ENCODE peak calls at places on chromosomes 2 and 18, in seven cellular contexts. One of them, this sample, is unnamed.

GRCh38 chr2:128776461-128776971 is 457.8 kb upstream of the HS6ST1 start:
- DNase-seq in neural crest cell: no peak
- DNase-seq in lower lobe of right lung: no peak
- DNase-seq in kidney epithelial cell: no peak
- DNase-seq in A549: no peak
- DNase-seq in endodermal cell: no peak
- DNase-seq in GM12865: no peak
- DNase-seq in this sample: peak; percentile 54

GRCh38 chr2:195021704-195022513 is 635.1 kb upstream of the SLC39A10 start:
- DNase-seq in A549: no peak
- DNase-seq in GM12865: peak; percentile 36
- DNase-seq in lower lobe of right lung: no peak
- DNase-seq in endodermal cell: no peak
- DNase-seq in kidney epithelial cell: no peak
- DNase-seq in neural crest cell: no peak
- DNase-seq in this sample: no peak

GRCh38 chr2:101698419-101699190 is 1.1 kb downstream of the MAP4K4 start:
- DNase-seq in neural crest cell: no peak
- DNase-seq in lower lobe of right lung: no peak
- DNase-seq in GM12865: no peak
- DNase-seq in kidney epithelial cell: no peak
- DNase-seq in A549: peak; percentile 29
- DNase-seq in endodermal cell: no peak
- DNase-seq in this sample: no peak

GRCh38 chr2:130795431-130795830 is 40.1 kb downstream of the AMER3 start:
- DNase-seq in lower lobe of right lung: no peak
- DNase-seq in neural crest cell: no peak
- DNase-seq in A549: no peak
- DNase-seq in kidney epithelial cell: no peak
- DNase-seq in endodermal cell: no peak
- DNase-seq in GM12865: no peak
- DNase-seq in this sample: peak; percentile 42

GRCh38 chr18:49178736-49179135 is 228.0 kb upstream of the SMAD7 start:
- DNase-seq in GM12865: peak; percentile 25
- DNase-seq in lower lobe of right lung: no peak
- DNase-seq in neural crest cell: no peak
- DNase-seq in A549: peak; percentile 48
- DNase-seq in kidney epithelial cell: no peak
- DNase-seq in endodermal cell: peak; percentile 55
- DNase-seq in this sample: no peak

GRCh38 chr18:76494181-76494540 is 881 bp downstream of the ZNF516 start:
- DNase-seq in GM12865: peak; percentile 38
- DNase-seq in kidney epithelial cell: no peak
- DNase-seq in endodermal cell: peak; percentile 78
- DNase-seq in A549: no peak
- DNase-seq in neural crest cell: peak; percentile 43
- DNase-seq in lower lobe of right lung: no peak
- DNase-seq in this sample: no peak

GRCh38 chr2:1136071-1136470 is 185.4 kb downstream of the SNTG2 start:
- DNase-seq in lower lobe of right lung: no peak
- DNase-seq in GM12865: no peak
- DNase-seq in neural crest cell: no peak
- DNase-seq in A549: no peak
- DNase-seq in endodermal cell: peak; percentile 62
- DNase-seq in kidney epithelial cell: no peak
- DNase-seq in this sample: no peak

GRCh38 chr2:199602896-199603482 is 145.2 kb upstream of the SATB2 start:
- DNase-seq in neural crest cell: no peak
- DNase-seq in kidney epithelial cell: no peak
- DNase-seq in A549: no peak
- DNase-seq in GM12865: no peak
- DNase-seq in endodermal cell: no peak
- DNase-seq in lower lobe of right lung: no peak
- DNase-seq in this sample: no peak

GRCh38 chr18:44229693-44230108 is 451.0 kb upstream of the SETBP1 start:
- DNase-seq in kidney epithelial cell: no peak
- DNase-seq in neural crest cell: no peak
- DNase-seq in endodermal cell: no peak
- DNase-seq in lower lobe of right lung: peak; percentile 48
- DNase-seq in A549: no peak
- DNase-seq in GM12865: no peak
- DNase-seq in this sample: no peak

GRCh38 chr2:176845718-176846117 is 366.9 kb upstream of the HNRNPA3 start:
- DNase-seq in endodermal cell: no peak
- DNase-seq in A549: no peak
- DNase-seq in kidney epithelial cell: no peak
- DNase-seq in GM12865: peak; percentile 3
- DNase-seq in neural crest cell: no peak
- DNase-seq in lower lobe of right lung: no peak
- DNase-seq in this sample: no peak

GRCh38 chr18:1002653-1003178 is 98.0 kb downstream of the ADCYAP1 start:
- DNase-seq in endodermal cell: no peak
- DNase-seq in neural crest cell: no peak
- DNase-seq in GM12865: no peak
- DNase-seq in kidney epithelial cell: peak; percentile 38
- DNase-seq in A549: no peak
- DNase-seq in lower lobe of right lung: no peak
- DNase-seq in this sample: no peak

GRCh38 chr2:38700881-38701458 is 35.1 kb downstream of the GALM start:
- DNase-seq in GM12865: no peak
- DNase-seq in endodermal cell: no peak
- DNase-seq in kidney epithelial cell: no peak
- DNase-seq in lower lobe of right lung: no peak
- DNase-seq in neural crest cell: no peak
- DNase-seq in A549: no peak
- DNase-seq in this sample: no peak

GRCh38 chr2:238100821-238101771 is 956 bp downstream of the ESPNL start:
- DNase-seq in kidney epithelial cell: no peak
- DNase-seq in A549: no peak
- DNase-seq in endodermal cell: peak; percentile 52
- DNase-seq in lower lobe of right lung: no peak
- DNase-seq in neural crest cell: no peak
- DNase-seq in GM12865: no peak
- DNase-seq in this sample: no peak

GRCh38 chr2:60717691-60718090 is 38.4 kb upstream of the PAPOLG start:
- DNase-seq in lower lobe of right lung: no peak
- DNase-seq in A549: no peak
- DNase-seq in kidney epithelial cell: no peak
- DNase-seq in endodermal cell: peak; percentile 34
- DNase-seq in GM12865: no peak
- DNase-seq in neural crest cell: no peak
- DNase-seq in this sample: no peak

GRCh38 chr2:1995987-1996386 is 251.7 kb upstream of the PXDN start:
- DNase-seq in neural crest cell: no peak
- DNase-seq in kidney epithelial cell: peak; percentile 16
- DNase-seq in lower lobe of right lung: no peak
- DNase-seq in endodermal cell: peak; percentile 28
- DNase-seq in A549: no peak
- DNase-seq in GM12865: no peak
- DNase-seq in this sample: no peak

GRCh38 chr2:108926561-108927380 is 62.2 kb downstream of the EDAR start:
- DNase-seq in lower lobe of right lung: no peak
- DNase-seq in endodermal cell: peak; percentile 67
- DNase-seq in A549: no peak
- DNase-seq in neural crest cell: no peak
- DNase-seq in kidney epithelial cell: no peak
- DNase-seq in GM12865: no peak
- DNase-seq in this sample: no peak

GRCh38 chr2:202491514-202491913 is 115.4 kb downstream of the BMPR2 start:
- DNase-seq in GM12865: no peak
- DNase-seq in lower lobe of right lung: no peak
- DNase-seq in kidney epithelial cell: no peak
- DNase-seq in endodermal cell: no peak
- DNase-seq in neural crest cell: no peak
- DNase-seq in A549: no peak
- DNase-seq in this sample: no peak

GRCh38 chr18:79616651-79617518 is 62.7 kb upstream of the CTDP1 start:
- DNase-seq in kidney epithelial cell: no peak
- DNase-seq in A549: no peak
- DNase-seq in neural crest cell: no peak
- DNase-seq in lower lobe of right lung: peak; percentile 41
- DNase-seq in GM12865: no peak
- DNase-seq in endodermal cell: peak; percentile 69
- DNase-seq in this sample: peak; percentile 88

GRCh38 chr2:102304711-102305591 is 6.4 kb upstream of the IL1RL1 start:
- DNase-seq in neural crest cell: no peak
- DNase-seq in kidney epithelial cell: no peak
- DNase-seq in endodermal cell: no peak
- DNase-seq in GM12865: no peak
- DNase-seq in lower lobe of right lung: no peak
- DNase-seq in A549: no peak
- DNase-seq in this sample: no peak

GRCh38 chr18:35714539-35714938 is 133.0 kb downstream of the GALNT1 start:
- DNase-seq in lower lobe of right lung: no peak
- DNase-seq in neural crest cell: no peak
- DNase-seq in kidney epithelial cell: no peak
- DNase-seq in endodermal cell: no peak
- DNase-seq in A549: no peak
- DNase-seq in GM12865: no peak
- DNase-seq in this sample: no peak

GRCh38 chr2:53945538-53945937 is 25.3 kb downstream of the PSME4 start:
- DNase-seq in kidney epithelial cell: no peak
- DNase-seq in endodermal cell: no peak
- DNase-seq in GM12865: no peak
- DNase-seq in A549: no peak
- DNase-seq in neural crest cell: no peak
- DNase-seq in lower lobe of right lung: no peak
- DNase-seq in this sample: no peak

GRCh38 chr2:175999283-175999819 is 2.7 kb downstream of the LNPK start:
- DNase-seq in GM12865: no peak
- DNase-seq in A549: no peak
- DNase-seq in lower lobe of right lung: no peak
- DNase-seq in kidney epithelial cell: no peak
- DNase-seq in neural crest cell: no peak
- DNase-seq in endodermal cell: no peak
- DNase-seq in this sample: no peak

GRCh38 chr2:118003396-118003824 is 10.5 kb downstream of the CCDC93 start:
- DNase-seq in endodermal cell: peak; percentile 80
- DNase-seq in A549: peak; percentile 80
- DNase-seq in lower lobe of right lung: no peak
- DNase-seq in kidney epithelial cell: no peak
- DNase-seq in neural crest cell: peak; percentile 54
- DNase-seq in GM12865: peak; percentile 83
- DNase-seq in this sample: no peak
- TF ChIP-seq CTCF in endodermal cell: peak; percentile 91
- TF ChIP-seq CTCF in A549: peak; percentile 93
- TF ChIP-seq CTCF in lower lobe of right lung: peak; percentile 80
- TF ChIP-seq CTCF in kidney epithelial cell: peak; percentile 78
- TF ChIP-seq CTCF in neural crest cell: peak; percentile 91
- TF ChIP-seq CTCF in GM12865: peak; percentile 76
- TF ChIP-seq CTCF in this sample: peak; percentile 93

GRCh38 chr18:41096504-41096903 is 858.5 kb upstream of the PIK3C3 start:
- DNase-seq in GM12865: no peak
- DNase-seq in neural crest cell: no peak
- DNase-seq in lower lobe of right lung: no peak
- DNase-seq in kidney epithelial cell: no peak
- DNase-seq in endodermal cell: no peak
- DNase-seq in A549: no peak
- DNase-seq in this sample: no peak
- TF ChIP-seq CTCF in GM12865: no peak
- TF ChIP-seq CTCF in neural crest cell: no peak
- TF ChIP-seq CTCF in lower lobe of right lung: no peak
- TF ChIP-seq CTCF in kidney epithelial cell: peak; percentile 41
- TF ChIP-seq CTCF in endodermal cell: no peak
- TF ChIP-seq CTCF in A549: no peak
- TF ChIP-seq CTCF in this sample: peak; percentile 72

GRCh38 chr2:65070172-65070830 is 14.1 kb downstream of the CEP68 start:
- DNase-seq in GM12865: no peak
- DNase-seq in A549: peak; percentile 50
- DNase-seq in kidney epithelial cell: no peak
- DNase-seq in neural crest cell: no peak
- DNase-seq in endodermal cell: no peak
- DNase-seq in lower lobe of right lung: no peak
- DNase-seq in this sample: no peak
- TF ChIP-seq CTCF in GM12865: no peak
- TF ChIP-seq CTCF in A549: no peak
- TF ChIP-seq CTCF in kidney epithelial cell: peak; percentile 37
- TF ChIP-seq CTCF in neural crest cell: no peak
- TF ChIP-seq CTCF in endodermal cell: peak; percentile 49
- TF ChIP-seq CTCF in lower lobe of right lung: peak; percentile 9
- TF ChIP-seq CTCF in this sample: peak; percentile 59

DNA sequence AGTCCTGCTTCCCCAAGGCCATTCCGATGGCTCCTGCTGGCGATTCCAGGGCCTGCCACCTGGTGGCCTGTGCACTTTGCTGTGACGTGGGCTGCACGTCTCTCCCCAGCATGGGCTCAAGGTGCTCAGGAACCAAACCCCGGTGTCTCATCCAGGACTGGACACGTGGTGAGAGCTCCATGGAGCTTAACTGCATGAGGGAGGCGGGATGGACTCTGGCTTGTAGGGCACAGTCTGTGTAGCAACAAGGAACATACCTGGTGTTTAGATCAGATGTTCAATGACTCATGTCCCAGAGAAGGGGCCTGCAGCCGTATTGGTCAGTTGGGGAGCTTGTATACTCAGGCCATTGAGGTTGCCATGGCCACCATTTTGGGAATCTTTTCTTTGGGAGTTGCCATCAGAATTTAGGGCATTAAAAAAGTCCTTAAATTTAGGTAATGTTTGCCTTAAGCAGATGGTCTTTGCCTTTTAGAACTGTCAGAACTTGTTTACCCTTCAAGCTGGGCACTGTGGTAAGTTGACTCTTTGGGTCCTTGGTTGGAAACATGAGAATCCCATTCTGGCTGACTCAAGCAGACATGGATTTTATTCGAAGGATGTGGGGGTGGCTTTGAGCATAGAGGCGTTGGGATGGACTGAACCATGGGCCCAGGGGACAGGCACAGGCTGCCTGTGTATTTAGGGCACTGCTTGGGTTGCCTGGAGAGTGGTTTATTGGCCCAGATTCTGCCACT is 21.0 kb downstream of the AGAP1 start:
- DNase-seq in endodermal cell: peak; percentile 68
- DNase-seq in kidney epithelial cell: no peak
- DNase-seq in GM12865: no peak
- DNase-seq in lower lobe of right lung: no peak
- DNase-seq in neural crest cell: no peak
- DNase-seq in A549: no peak
- DNase-seq in this sample: no peak
- TF ChIP-seq CTCF in endodermal cell: peak; percentile 65
- TF ChIP-seq CTCF in kidney epithelial cell: peak; percentile 6
- TF ChIP-seq CTCF in GM12865: no peak
- TF ChIP-seq CTCF in lower lobe of right lung: no peak
- TF ChIP-seq CTCF in neural crest cell: peak; percentile 24
- TF ChIP-seq CTCF in A549: no peak
- TF ChIP-seq CTCF in this sample: no peak

DNA sequence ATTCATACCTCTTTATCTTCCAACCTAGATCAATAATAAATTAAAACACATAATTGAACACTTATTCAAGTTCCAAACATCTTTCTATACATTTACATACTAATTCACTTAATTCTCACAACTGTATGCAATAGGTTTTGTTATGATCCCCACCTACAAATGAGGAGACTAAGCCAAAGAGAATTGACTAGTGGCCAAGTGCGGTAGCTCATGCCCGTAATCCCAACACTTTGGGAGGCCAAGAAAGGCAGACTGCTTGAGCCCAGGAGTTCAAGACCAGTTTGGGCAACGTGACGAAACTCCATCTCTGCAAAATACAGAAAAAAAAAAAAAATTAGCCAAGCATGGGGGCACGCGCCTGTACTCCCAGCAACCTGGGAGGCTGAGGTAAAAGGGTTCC is 36.8 kb downstream of the KCNG3 start:
- DNase-seq in lower lobe of right lung: no peak
- DNase-seq in GM12865: peak; percentile 8
- DNase-seq in kidney epithelial cell: no peak
- DNase-seq in neural crest cell: no peak
- DNase-seq in A549: peak; percentile 22
- DNase-seq in endodermal cell: peak; percentile 74
- DNase-seq in this sample: no peak
- TF ChIP-seq CTCF in lower lobe of right lung: no peak
- TF ChIP-seq CTCF in GM12865: peak; percentile 16
- TF ChIP-seq CTCF in kidney epithelial cell: no peak
- TF ChIP-seq CTCF in neural crest cell: peak; percentile 48
- TF ChIP-seq CTCF in A549: no peak
- TF ChIP-seq CTCF in endodermal cell: peak; percentile 74
- TF ChIP-seq CTCF in this sample: peak; percentile 22

This sample was measured in chondrocyte.